ENCODE peak calls at places on chromosomes 1 and 21, in seven cellular contexts. One of them, this sample, is unnamed.

GRCh38 chr1:240608707-240609106 is 3.2 kb downstream of the GREM2 start:
- DNase-seq in cardiac muscle cell: peak; percentile 48
- DNase-seq in stimulated activated CD4-positive, alpha-beta T cell treated with anti-CD3 and anti-CD28 coated beads, Interleukin-2, amount 100 ng/mL, for 24 hours: no peak
- DNase-seq in memory B cell: no peak
- DNase-seq in effector CD4-positive, alpha-beta T cell: no peak
- DNase-seq in cardiac septum: no peak
- DNase-seq in DMS 273 treated with DMSO at 0.1 percent for 48 hours: no peak
- DNase-seq in this sample: no peak

GRCh38 chr1:63068626-63069025 is 253.7 kb upstream of the FOXD3 start:
- DNase-seq in cardiac muscle cell: no peak
- DNase-seq in stimulated activated CD4-positive, alpha-beta T cell treated with anti-CD3 and anti-CD28 coated beads, Interleukin-2, amount 100 ng/mL, for 24 hours: no peak
- DNase-seq in memory B cell: no peak
- DNase-seq in effector CD4-positive, alpha-beta T cell: no peak
- DNase-seq in cardiac septum: no peak
- DNase-seq in DMS 273 treated with DMSO at 0.1 percent for 48 hours: no peak
- DNase-seq in this sample: no peak

GRCh38 chr1:157155658-157156057 is 17.5 kb upstream of the ETV3 start:
- DNase-seq in cardiac muscle cell: no peak
- DNase-seq in stimulated activated CD4-positive, alpha-beta T cell treated with anti-CD3 and anti-CD28 coated beads, Interleukin-2, amount 100 ng/mL, for 24 hours: no peak
- DNase-seq in memory B cell: no peak
- DNase-seq in effector CD4-positive, alpha-beta T cell: no peak
- DNase-seq in cardiac septum: no peak
- DNase-seq in DMS 273 treated with DMSO at 0.1 percent for 48 hours: no peak
- DNase-seq in this sample: no peak

GRCh38 chr1:99590578-99591209 is 55.2 kb upstream of the PALMD start:
- DNase-seq in cardiac muscle cell: no peak
- DNase-seq in stimulated activated CD4-positive, alpha-beta T cell treated with anti-CD3 and anti-CD28 coated beads, Interleukin-2, amount 100 ng/mL, for 24 hours: no peak
- DNase-seq in memory B cell: no peak
- DNase-seq in effector CD4-positive, alpha-beta T cell: no peak
- DNase-seq in cardiac septum: no peak
- DNase-seq in DMS 273 treated with DMSO at 0.1 percent for 48 hours: no peak
- DNase-seq in this sample: peak; percentile 52

GRCh38 chr1:90488451-90488850 is 228.7 kb downstream of the BARHL2 start:
- DNase-seq in cardiac muscle cell: no peak
- DNase-seq in stimulated activated CD4-positive, alpha-beta T cell treated with anti-CD3 and anti-CD28 coated beads, Interleukin-2, amount 100 ng/mL, for 24 hours: no peak
- DNase-seq in memory B cell: no peak
- DNase-seq in effector CD4-positive, alpha-beta T cell: no peak
- DNase-seq in cardiac septum: no peak
- DNase-seq in DMS 273 treated with DMSO at 0.1 percent for 48 hours: no peak
- DNase-seq in this sample: no peak

GRCh38 chr1:42891471-42891870 is 45.1 kb downstream of the ZNF691 start:
- DNase-seq in cardiac muscle cell: no peak
- DNase-seq in stimulated activated CD4-positive, alpha-beta T cell treated with anti-CD3 and anti-CD28 coated beads, Interleukin-2, amount 100 ng/mL, for 24 hours: no peak
- DNase-seq in memory B cell: no peak
- DNase-seq in effector CD4-positive, alpha-beta T cell: no peak
- DNase-seq in cardiac septum: no peak
- DNase-seq in DMS 273 treated with DMSO at 0.1 percent for 48 hours: no peak
- DNase-seq in this sample: no peak

GRCh38 chr1:116374340-116375164 is 1.5 kb downstream of the ATP1A1 start:
- DNase-seq in cardiac muscle cell: peak; percentile 46
- DNase-seq in stimulated activated CD4-positive, alpha-beta T cell treated with anti-CD3 and anti-CD28 coated beads, Interleukin-2, amount 100 ng/mL, for 24 hours: peak; percentile 29
- DNase-seq in memory B cell: no peak
- DNase-seq in effector CD4-positive, alpha-beta T cell: peak; percentile 14
- DNase-seq in cardiac septum: no peak
- DNase-seq in DMS 273 treated with DMSO at 0.1 percent for 48 hours: no peak
- DNase-seq in this sample: no peak

GRCh38 chr1:87334351-87335174 is 5.9 kb downstream of the LMO4 start:
- DNase-seq in cardiac muscle cell: peak; percentile 60
- DNase-seq in stimulated activated CD4-positive, alpha-beta T cell treated with anti-CD3 and anti-CD28 coated beads, Interleukin-2, amount 100 ng/mL, for 24 hours: peak; percentile 4
- DNase-seq in memory B cell: peak; percentile 16
- DNase-seq in effector CD4-positive, alpha-beta T cell: no peak
- DNase-seq in cardiac septum: no peak
- DNase-seq in DMS 273 treated with DMSO at 0.1 percent for 48 hours: no peak
- DNase-seq in this sample: no peak

GRCh38 chr1:98399219-98399618 is 262.3 kb upstream of the SNX7 start:
- DNase-seq in cardiac muscle cell: no peak
- DNase-seq in stimulated activated CD4-positive, alpha-beta T cell treated with anti-CD3 and anti-CD28 coated beads, Interleukin-2, amount 100 ng/mL, for 24 hours: no peak
- DNase-seq in memory B cell: no peak
- DNase-seq in effector CD4-positive, alpha-beta T cell: no peak
- DNase-seq in cardiac septum: no peak
- DNase-seq in DMS 273 treated with DMSO at 0.1 percent for 48 hours: no peak
- DNase-seq in this sample: no peak

GRCh38 chr1:154838473-154838872 is 31.6 kb downstream of the KCNN3 start:
- DNase-seq in cardiac muscle cell: no peak
- DNase-seq in stimulated activated CD4-positive, alpha-beta T cell treated with anti-CD3 and anti-CD28 coated beads, Interleukin-2, amount 100 ng/mL, for 24 hours: no peak
- DNase-seq in memory B cell: no peak
- DNase-seq in effector CD4-positive, alpha-beta T cell: no peak
- DNase-seq in cardiac septum: no peak
- DNase-seq in DMS 273 treated with DMSO at 0.1 percent for 48 hours: no peak
- DNase-seq in this sample: no peak

GRCh38 chr1:1920608-1921458 is 1.8 kb upstream of the TMEM52 start:
- DNase-seq in cardiac muscle cell: no peak
- DNase-seq in stimulated activated CD4-positive, alpha-beta T cell treated with anti-CD3 and anti-CD28 coated beads, Interleukin-2, amount 100 ng/mL, for 24 hours: no peak
- DNase-seq in memory B cell: no peak
- DNase-seq in effector CD4-positive, alpha-beta T cell: no peak
- DNase-seq in cardiac septum: no peak
- DNase-seq in DMS 273 treated with DMSO at 0.1 percent for 48 hours: no peak
- DNase-seq in this sample: no peak

GRCh38 chr1:175612286-175612685 is 131.1 kb downstream of the TNR start:
- DNase-seq in cardiac muscle cell: no peak
- DNase-seq in stimulated activated CD4-positive, alpha-beta T cell treated with anti-CD3 and anti-CD28 coated beads, Interleukin-2, amount 100 ng/mL, for 24 hours: no peak
- DNase-seq in memory B cell: no peak
- DNase-seq in effector CD4-positive, alpha-beta T cell: no peak
- DNase-seq in cardiac septum: no peak
- DNase-seq in DMS 273 treated with DMSO at 0.1 percent for 48 hours: no peak
- DNase-seq in this sample: no peak

GRCh38 chr1:193019442-193020026 is 39.6 kb downstream of the UCHL5 start:
- DNase-seq in cardiac muscle cell: peak; percentile 66
- DNase-seq in stimulated activated CD4-positive, alpha-beta T cell treated with anti-CD3 and anti-CD28 coated beads, Interleukin-2, amount 100 ng/mL, for 24 hours: no peak
- DNase-seq in memory B cell: peak; percentile 43
- DNase-seq in effector CD4-positive, alpha-beta T cell: no peak
- DNase-seq in cardiac septum: no peak
- DNase-seq in DMS 273 treated with DMSO at 0.1 percent for 48 hours: no peak
- DNase-seq in this sample: peak; percentile 59

GRCh38 chr1:93715529-93716126 is 34.0 kb upstream of the BCAR3 start:
- DNase-seq in cardiac muscle cell: peak; percentile 49
- DNase-seq in stimulated activated CD4-positive, alpha-beta T cell treated with anti-CD3 and anti-CD28 coated beads, Interleukin-2, amount 100 ng/mL, for 24 hours: peak; percentile 41
- DNase-seq in memory B cell: no peak
- DNase-seq in effector CD4-positive, alpha-beta T cell: no peak
- DNase-seq in cardiac septum: peak; percentile 78
- DNase-seq in DMS 273 treated with DMSO at 0.1 percent for 48 hours: peak; percentile 10
- DNase-seq in this sample: no peak

GRCh38 chr1:205240569-205240968 is 12.8 kb downstream of the TMCC2 start:
- DNase-seq in cardiac muscle cell: no peak
- DNase-seq in stimulated activated CD4-positive, alpha-beta T cell treated with anti-CD3 and anti-CD28 coated beads, Interleukin-2, amount 100 ng/mL, for 24 hours: no peak
- DNase-seq in memory B cell: no peak
- DNase-seq in effector CD4-positive, alpha-beta T cell: no peak
- DNase-seq in cardiac septum: peak; percentile 43
- DNase-seq in DMS 273 treated with DMSO at 0.1 percent for 48 hours: no peak
- DNase-seq in this sample: no peak

GRCh38 chr1:64282353-64282752 is 78.9 kb downstream of the UBE2U start:
- DNase-seq in cardiac muscle cell: peak; percentile 12
- DNase-seq in stimulated activated CD4-positive, alpha-beta T cell treated with anti-CD3 and anti-CD28 coated beads, Interleukin-2, amount 100 ng/mL, for 24 hours: no peak
- DNase-seq in memory B cell: no peak
- DNase-seq in effector CD4-positive, alpha-beta T cell: no peak
- DNase-seq in cardiac septum: no peak
- DNase-seq in DMS 273 treated with DMSO at 0.1 percent for 48 hours: peak; percentile 39
- DNase-seq in this sample: no peak

GRCh38 chr1:60421965-60422364 is 348.4 kb upstream of the C1orf87 start:
- DNase-seq in cardiac muscle cell: no peak
- DNase-seq in stimulated activated CD4-positive, alpha-beta T cell treated with anti-CD3 and anti-CD28 coated beads, Interleukin-2, amount 100 ng/mL, for 24 hours: no peak
- DNase-seq in memory B cell: no peak
- DNase-seq in effector CD4-positive, alpha-beta T cell: no peak
- DNase-seq in cardiac septum: no peak
- DNase-seq in DMS 273 treated with DMSO at 0.1 percent for 48 hours: no peak
- DNase-seq in this sample: no peak

GRCh38 chr1:22592919-22593790 is 29.9 kb downstream of the EPHA8 start:
- DNase-seq in cardiac muscle cell: no peak
- DNase-seq in stimulated activated CD4-positive, alpha-beta T cell treated with anti-CD3 and anti-CD28 coated beads, Interleukin-2, amount 100 ng/mL, for 24 hours: no peak
- DNase-seq in memory B cell: no peak
- DNase-seq in effector CD4-positive, alpha-beta T cell: no peak
- DNase-seq in cardiac septum: no peak
- DNase-seq in DMS 273 treated with DMSO at 0.1 percent for 48 hours: no peak
- DNase-seq in this sample: no peak

GRCh38 chr21:43867332-43867703 is 2.3 kb downstream of the AGPAT3 start:
- DNase-seq in cardiac muscle cell: no peak
- DNase-seq in stimulated activated CD4-positive, alpha-beta T cell treated with anti-CD3 and anti-CD28 coated beads, Interleukin-2, amount 100 ng/mL, for 24 hours: no peak
- DNase-seq in memory B cell: no peak
- DNase-seq in effector CD4-positive, alpha-beta T cell: no peak
- DNase-seq in cardiac septum: peak; percentile 57
- DNase-seq in DMS 273 treated with DMSO at 0.1 percent for 48 hours: no peak
- DNase-seq in this sample: no peak

This sample was measured in amniotic stem cell.